ENCODE peak calls at places on chromosomes 6 and 20, in five cellular contexts. X is choroid plexus epithelial cell, H is Panc1, D is SK-N-SH, N is GM20000. S is an unnamed sample.
A peak's percentile ranks its signal among the peaks of the same experiment; 100 is the strongest.

GRCh38 chr6:81876977-81877376 is 124.5 kb upstream of the TENT5A start:
- DNase-seq in X (no peak), D (no peak), H (no peak), N (no peak), S (no peak)

GRCh38 chr6:2934057-2934456 is 30.9 kb upstream of the SERPINB9 start:
- DNase-seq in X (no peak), H (no peak), N (no peak), D (no peak), S (no peak)

GRCh38 chr6:157535354-157536217 is 154.6 kb downstream of the ZDHHC14 start:
- DNase-seq in N (peak; percentile 29), D (no peak), X (peak; percentile 75), H (peak; percentile 18), S (no peak)

GRCh38 chr6:38997128-38997761 is 51.3 kb upstream of the GLP1R start:
- DNase-seq in H (no peak), D (peak; percentile 49), N (peak; percentile 13), X (peak; percentile 58), S (peak; percentile 73)

GRCh38 chr6:104601008-104601745 is 258.5 kb downstream of the HACE1 start:
- DNase-seq in D (no peak), N (no peak), H (no peak), X (peak; percentile 24), S (no peak)

GRCh38 chr20:63083831-63084562 is 77.2 kb upstream of the BHLHE23 start:
- DNase-seq in X (no peak), H (no peak), D (no peak), N (no peak), S (no peak)

GRCh38 chr6:30075987-30076311 is 380 bp upstream of the RNF39 start:
- DNase-seq in D (peak; percentile 10), N (no peak), X (no peak), H (no peak), S (no peak)

GRCh38 chr6:150256618-150257272 is 112.1 kb upstream of the IYD start:
- DNase-seq in X (peak; percentile 86), N (no peak), D (no peak), H (no peak), S (no peak)

GRCh38 chr6:134614606-134615485 is 296.9 kb upstream of the SGK1 start:
- DNase-seq in D (no peak), X (no peak), N (no peak), H (no peak), S (no peak)

GRCh38 chr6:7138921-7139358 is 31.2 kb downstream of the RREB1 start:
- DNase-seq in D (no peak), N (no peak), H (no peak), X (no peak), S (no peak)

GRCh38 chr6:38192011-38192410 is 372.5 kb downstream of the ZFAND3 start:
- DNase-seq in X (no peak), N (no peak), D (no peak), H (no peak), S (no peak)

GRCh38 chr20:33415948-33416347 is 14.6 kb upstream of the CDK5RAP1 start:
- DNase-seq in D (peak; percentile 66), H (no peak), X (peak; percentile 64), N (no peak), S (peak; percentile 23)

GRCh38 chr20:23132293-23132929 is 46.3 kb upstream of the CD93 start:
- DNase-seq in H (no peak), D (no peak), N (no peak), X (no peak), S (no peak)

GRCh38 chr20:11432407-11432806 is 485.3 kb upstream of the BTBD3 start:
- DNase-seq in X (peak; percentile 96), H (no peak), N (no peak), D (no peak), S (no peak)

GRCh38 chr20:53421343-53421742 is 172.3 kb downstream of the ZNF217 start:
- DNase-seq in H (no peak), X (no peak), D (no peak), N (no peak), S (no peak)

GRCh38 chr6:119351005-119351394 is 1.4 kb upstream of the MAN1A1 start:
- DNase-seq in N (peak; percentile 36), X (peak; percentile 76), D (peak; percentile 32), H (no peak), S (no peak)

GRCh38 chr6:132494954-132495353 is 18.0 kb downstream of the STX7 start:
- DNase-seq in N (no peak), D (no peak), H (no peak), X (no peak), S (no peak)

GRCh38 chr6:126625019-126625418 is 285.1 kb downstream of the CENPW start:
- DNase-seq in H (no peak), X (peak; percentile 64), D (no peak), N (no peak), S (peak; percentile 58)

GRCh38 chr6:35722121-35722761 is 14.6 kb upstream of the ARMC12 start:
- DNase-seq in N (no peak), D (no peak), X (peak; percentile 80), H (no peak), S (no peak)

GRCh38 chr6:148611213-148611612 is 135.6 kb upstream of the UST start:
- DNase-seq in D (no peak), N (no peak), H (no peak), X (no peak), S (no peak)

GRCh38 chr20:40265872-40266533 is 423.0 kb downstream of the MAFB start:
- DNase-seq in D (peak; percentile 35), H (no peak), N (no peak), X (peak; percentile 68), S (no peak)

GRCh38 chr6:168239374-168239773 is 80.2 kb downstream of the DACT2 start:
- DNase-seq in X (no peak), D (no peak), H (no peak), N (no peak), S (no peak)

GRCh38 chr6:144340541-144341371 is 55.6 kb downstream of the UTRN start:
- DNase-seq in X (peak; percentile 41), H (no peak), N (no peak), D (no peak), S (no peak)

GRCh38 chr6:56363796-56364195 is 116.4 kb upstream of the COL21A1 start:
- DNase-seq in N (no peak), H (no peak), D (no peak), X (no peak), S (no peak)

GRCh38 chr6:72182337-72183246 is 296.2 kb downstream of the RIMS1 start:
- DNase-seq in X (peak; percentile 30), H (no peak), D (peak; percentile 59), N (peak; percentile 41), S (peak; percentile 66)

GRCh38 chr6:6810727-6811126 is 222.2 kb downstream of the LY86 start:
- DNase-seq in X (no peak), D (no peak), H (no peak), N (peak; percentile 46), S (no peak)

GRCh38 chr6:7633361-7633760 is 43.4 kb downstream of the SNRNP48 start:
- DNase-seq in X (peak; percentile 42), H (no peak), D (no peak), N (no peak), S (no peak)

GRCh38 chr6:128632131-128632530 is 111.7 kb upstream of the PTPRK start:
- DNase-seq in X (no peak), H (no peak), N (no peak), D (no peak), S (no peak)

GRCh38 chr6:34462561-34462971 is 3.3 kb upstream of the PACSIN1 start:
- DNase-seq in N (no peak), D (peak; percentile 81), X (peak; percentile 15), H (no peak), S (peak; percentile 59)

GRCh38 chr20:45308078-45308778 is at the start of gene MATN4:
- DNase-seq in D (no peak), N (peak; percentile 7), H (no peak), X (no peak), S (no peak)

GRCh38 chr6:120302041-120302440 is 952.5 kb upstream of the MAN1A1 start:
- DNase-seq in H (no peak), X (no peak), D (no peak), N (no peak), S (no peak)

DNA sequence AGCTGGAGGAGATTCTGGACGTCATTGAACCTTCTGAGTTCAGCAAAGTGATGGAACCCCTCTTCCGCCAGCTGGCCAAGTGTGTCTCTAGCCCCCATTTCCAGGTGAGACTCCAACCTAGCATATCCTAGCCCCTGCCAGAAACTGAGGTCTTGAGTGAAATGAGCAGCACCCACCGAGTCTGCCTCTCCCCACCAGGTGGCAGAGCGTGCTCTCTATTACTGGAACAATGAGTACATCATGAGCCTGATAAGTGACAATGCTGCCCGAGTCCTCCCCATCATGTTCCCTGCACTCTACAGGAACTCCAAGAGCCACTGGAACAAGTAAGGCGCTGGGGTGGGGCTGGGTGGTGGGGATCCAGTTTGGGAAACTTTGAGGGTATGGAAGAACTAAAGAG is 4.6 kb downstream of the MEA1 start:
- DNase-seq in X (peak; percentile 61), D (peak; percentile 69), H (no peak), N (peak; percentile 37), S (peak; percentile 23)
- TF ChIP-seq CTCF in X (peak; percentile 70), D (peak; percentile 59), H (peak; percentile 79), N (peak; percentile 47), S (no peak)

GRCh38 chr20:51027396-51027795 is 4.5 kb upstream of the KCNG1 start:
- DNase-seq in N (no peak), D (no peak), H (no peak), X (no peak), S (no peak)

GRCh38 chr20:51029963-51030930 is 7.3 kb upstream of the KCNG1 start:
- DNase-seq in H (no peak), X (no peak), N (no peak), D (no peak), S (no peak)

GRCh38 chr20:51029556-51029955 is 6.6 kb upstream of the KCNG1 start:
- DNase-seq in H (no peak), N (no peak), X (no peak), D (no peak), S (no peak)

GRCh38 chr20:51026317-51026716 is 3.4 kb upstream of the KCNG1 start:
- DNase-seq in H (no peak), N (no peak), D (no peak), X (no peak), S (no peak)

GRCh38 chr20:51028616-51029263 is 5.8 kb upstream of the KCNG1 start:
- DNase-seq in H (no peak), X (no peak), D (no peak), N (no peak), S (no peak)
- TF ChIP-seq CTCF in H (no peak), X (no peak), D (no peak), N (no peak), S (no peak)

GRCh38 chr20:49278036-49278816 is at the start of gene ZNFX1:
- DNase-seq in X (peak; percentile 98), H (peak; percentile 95), D (peak; percentile 96), N (peak; percentile 96), S (peak; percentile 97)
- TF ChIP-seq CTCF in X (no peak), H (no peak), D (no peak), N (no peak), S (no peak)

GRCh38 chr6:159128978-159129377 is 40.2 kb upstream of the FNDC1 start:
- DNase-seq in H (no peak), N (no peak), X (no peak), D (no peak), S (no peak)

GRCh38 chr6:159131709-159132108 is 37.5 kb upstream of the FNDC1 start:
- DNase-seq in H (no peak), D (no peak), N (no peak), X (no peak), S (no peak)

GRCh38 chr6:159127701-159128100 is 41.5 kb upstream of the FNDC1 start:
- DNase-seq in H (no peak), X (no peak), N (no peak), D (no peak), S (no peak)

GRCh38 chr6:159132664-159133063 is 36.5 kb upstream of the FNDC1 start:
- DNase-seq in H (no peak), D (no peak), N (no peak), X (no peak), S (no peak)

GRCh38 chr6:159130846-159131245 is 38.4 kb upstream of the FNDC1 start:
- DNase-seq in N (no peak), H (no peak), X (no peak), D (no peak), S (no peak)
- TF ChIP-seq CTCF in N (no peak), H (no peak), X (no peak), D (no peak), S (no peak)